ENCODE peak calls at places on chromosomes 4 and X, in eight cellular contexts. R, N, J, S, G, Z, P and W are unnamed samples.

GRCh38 chr4:86924805-86925204 is 10.0 kb upstream of the AFF1 start:
- DNase-seq in R (no peak), N (no peak), J (no peak), S (no peak), G (no peak), Z (peak; percentile 76), P (no peak), W (no peak)

GRCh38 chr4:185346975-185347601 is 48.6 kb downstream of the LRP2BP start:
- DNase-seq in R (no peak), N (no peak), J (no peak), S (no peak), G (no peak), Z (peak; percentile 62), P (no peak), W (no peak)

GRCh38 chr4:182604953-182605352 is 312.2 kb downstream of the DCTD start:
- DNase-seq in R (no peak), N (no peak), J (no peak), S (no peak), G (no peak), Z (peak; percentile 96), P (no peak), W (no peak)

GRCh38 chr4:166422475-166422874 is 549.4 kb downstream of the TLL1 start:
- DNase-seq in R (no peak), N (no peak), J (no peak), S (no peak), G (no peak), Z (peak; percentile 2), P (no peak), W (no peak)

GRCh38 chr4:162770761-162771490 is 395.8 kb downstream of the NAF1 start:
- DNase-seq in R (no peak), N (no peak), J (no peak), S (no peak), G (no peak), Z (no peak), P (no peak), W (no peak)

GRCh38 chrX:30275498-30275897 is 28.6 kb downstream of the MAGEB1 start:
- DNase-seq in R (no peak), N (no peak), J (no peak), S (no peak), G (no peak), Z (peak; percentile 13), P (no peak), W (no peak)

GRCh38 chr4:30856795-30857564 is 136.8 kb downstream of the PCDH7 start:
- DNase-seq in R (no peak), N (no peak), J (no peak), S (no peak), G (no peak), Z (no peak), P (no peak), W (no peak)

GRCh38 chr4:168509786-168510185 is 12.9 kb downstream of the PALLD start:
- DNase-seq in R (no peak), N (no peak), J (no peak), S (no peak), G (no peak), Z (peak; percentile 92), P (no peak), W (no peak)

GRCh38 chr4:164621886-164622521 is 131.9 kb upstream of the SMIM31 start:
- DNase-seq in R (no peak), N (no peak), J (no peak), S (no peak), G (no peak), Z (no peak), P (no peak), W (no peak)

GRCh38 chrX:2548731-2549423 is 48.1 kb upstream of the DHRSX start:
- DNase-seq in R (no peak), N (no peak), J (no peak), S (no peak), G (no peak), Z (no peak), P (no peak), W (no peak)

GRCh38 chr4:70359115-70359661 is 1.4 kb upstream of the SMR3A start:
- DNase-seq in R (no peak), N (no peak), J (no peak), S (no peak), G (no peak), Z (no peak), P (no peak), W (no peak)

GRCh38 chrX:140817943-140818342 is 108.4 kb downstream of the LINC00632 start:
- DNase-seq in R (no peak), N (no peak), J (no peak), S (no peak), G (no peak), Z (peak; percentile 41), P (no peak), W (no peak)

GRCh38 chrX:26309262-26309661 is 93.3 kb downstream of the MAGEB5 start:
- DNase-seq in R (no peak), N (no peak), J (no peak), S (no peak), G (no peak), Z (no peak), P (no peak), W (no peak)

GRCh38 chr4:174873931-174874330 is 44.2 kb upstream of the ADAM29 start:
- DNase-seq in R (no peak), N (no peak), J (no peak), S (no peak), G (no peak), Z (no peak), P (no peak), W (peak; percentile 14)

GRCh38 chr4:94714360-94714759 is 43.4 kb upstream of the BMPR1B start:
- DNase-seq in R (no peak), N (no peak), J (no peak), S (no peak), G (no peak), Z (peak; percentile 13), P (no peak), W (no peak)

GRCh38 chrX:56978172-56978571 is 17.2 kb downstream of the SPIN3 start:
- DNase-seq in R (no peak), N (no peak), J (no peak), S (no peak), G (no peak), Z (peak; percentile 44), P (peak; percentile 18), W (peak; percentile 14)

GRCh38 chr4:121688696-121689095 is 8.1 kb downstream of the ANXA5 start:
- DNase-seq in R (no peak), N (no peak), J (no peak), S (no peak), G (no peak), Z (no peak), P (no peak), W (no peak)

GRCh38 chrX:111445485-111445884 is 33.5 kb upstream of the DCX start:
- DNase-seq in R (no peak), N (no peak), J (no peak), S (no peak), G (no peak), Z (peak; percentile 32), P (no peak), W (no peak)

GRCh38 chrX:153926863-153927685 is 1.0 kb upstream of the ARHGAP4 start:
- DNase-seq in R (no peak), N (peak; percentile 80), J (peak; percentile 64), S (peak; percentile 57), G (no peak), Z (peak; percentile 10), P (peak; percentile 66), W (peak; percentile 32)

GRCh38 chr4:57055873-57056272 is 54.3 kb downstream of the IGFBP7 start:
- DNase-seq in R (no peak), N (peak; percentile 86), J (no peak), S (no peak), G (no peak), Z (no peak), P (peak; percentile 49), W (no peak)

GRCh38 chrX:102154900-102155805 is 624 bp downstream of the BEX5 start:
- DNase-seq in R (no peak), N (no peak), J (no peak), S (no peak), G (no peak), Z (no peak), P (no peak), W (peak; percentile 16)

GRCh38 chrX:18449271-18449670 is 23.9 kb downstream of the CDKL5 start:
- DNase-seq in R (no peak), N (no peak), J (no peak), S (no peak), G (no peak), Z (no peak), P (no peak), W (no peak)

GRCh38 chr4:110172972-110173371 is 25.4 kb downstream of the ELOVL6 start:
- DNase-seq in R (no peak), N (no peak), J (no peak), S (no peak), G (no peak), Z (no peak), P (no peak), W (no peak)

GRCh38 chrX:150547511-150548115 is 20.8 kb upstream of the MTM1 start:
- DNase-seq in R (peak; percentile 39), N (peak; percentile 85), J (peak; percentile 75), S (peak; percentile 84), G (no peak), Z (no peak), P (peak; percentile 66), W (peak; percentile 85)
- TF ChIP-seq POLR2A in R (no peak), N (no peak), J (no peak), S (peak; percentile 72), G (no peak), Z (no peak), P (no peak), W (no peak)

GRCh38 chr4:38090450-38091246 is 130.4 kb downstream of the PTTG2 start:
- DNase-seq in R (no peak), N (no peak), J (no peak), S (no peak), G (no peak), Z (no peak), P (no peak), W (no peak)
- H3K27ac ChIP-seq in R (no peak overlapping the region), N (peak overlapping the region; percentile 67), J (no peak overlapping the region), S (no peak overlapping the region), G (no peak overlapping the region), Z (no peak overlapping the region), P (no peak overlapping the region), W (no peak overlapping the region)

GRCh38 chrX:136665258-136665900 is 17.4 kb downstream of the CD40LG start:
- DNase-seq in R (no peak), N (no peak), J (no peak), S (no peak), G (no peak), Z (no peak), P (no peak), W (no peak)

GRCh38 chrX:136662976-136663375 is 15.0 kb downstream of the CD40LG start:
- DNase-seq in R (no peak), N (no peak), J (no peak), S (no peak), G (no peak), Z (no peak), P (no peak), W (no peak)

GRCh38 chrX:136667446-136668168 is 19.6 kb downstream of the CD40LG start:
- DNase-seq in R (no peak), N (no peak), J (no peak), S (no peak), G (no peak), Z (no peak), P (no peak), W (no peak)

GRCh38 chrX:136662104-136662503 is 14.1 kb downstream of the CD40LG start:
- DNase-seq in R (no peak), N (no peak), J (no peak), S (no peak), G (no peak), Z (no peak), P (no peak), W (no peak)

GRCh38 chrX:136666088-136666487 is 18.1 kb downstream of the CD40LG start:
- DNase-seq in R (no peak), N (no peak), J (no peak), S (no peak), G (no peak), Z (no peak), P (no peak), W (no peak)
- TF ChIP-seq POLR2A in R (no peak), N (no peak), J (no peak), S (no peak), G (no peak), Z (no peak), P (no peak), W (no peak)

GRCh38 chrX:120549483-120550452 is 11.0 kb downstream of the CUL4B start:
- DNase-seq in R (no peak), N (no peak), J (no peak), S (no peak), G (no peak), Z (peak; percentile 94), P (no peak), W (no peak)
- H3K27ac ChIP-seq in R (no peak overlapping the region), N (peak overlapping the region; percentile 23), J (no peak overlapping the region), S (no peak overlapping the region), G (no peak overlapping the region), Z (peak overlapping the region; percentile 97), P (peak overlapping the region; percentile 13), W (no peak overlapping the region)